ENCODE peak calls at places on chromosomes 2 and 18, in eight cellular contexts. T is AG08396, N is iris pigment epithelial cell, U is neural crest cell, M is aorta, A is esophagus squamous epithelium, H is OCI-M1, S is AML-193. K is an unnamed sample.

GRCh38 chr18:24488824-24489493 is 28.5 kb downstream of the HRH4 start:
- DNase-seq in T (peak), N (peak), U (peak), M (no peak), A (no peak), H (peak), S (peak), K (no peak)

GRCh38 chr2:181396575-181397062 is 60.6 kb upstream of the ITGA4 start:
- DNase-seq in T (no peak), N (peak), U (no peak), M (no peak), A (no peak), H (peak), S (no peak), K (no peak)

GRCh38 chr2:53970095-53970897 is 497 bp downstream of the PSME4 start:
- DNase-seq in T (peak), N (peak), U (peak), M (peak), A (no peak), H (peak), S (peak), K (no peak)

GRCh38 chr2:38077431-38077769 is 1.4 kb upstream of the CYP1B1 start:
- DNase-seq in T (no peak), N (no peak), U (no peak), M (no peak), A (no peak), H (no peak), S (no peak), K (no peak)

GRCh38 chr18:26865557-26865956 is at the start of gene AQP4:
- DNase-seq in T (no peak), N (no peak), U (no peak), M (no peak), A (no peak), H (peak), S (no peak), K (no peak)

GRCh38 chr2:32910883-32911598 is 35.7 kb upstream of the LTBP1 start:
- DNase-seq in T (no peak), N (no peak), U (no peak), M (no peak), A (no peak), H (no peak), S (no peak), K (no peak)

GRCh38 chr18:35861367-35862114 is 110.9 kb upstream of the RMP24 start:
- DNase-seq in T (no peak), N (peak), U (no peak), M (no peak), A (no peak), H (peak), S (no peak), K (no peak)

GRCh38 chr18:34223164-34223892 is 1.4 kb downstream of the NOL4 start:
- DNase-seq in T (peak), N (no peak), U (no peak), M (peak), A (no peak), H (no peak), S (no peak), K (no peak)

GRCh38 chr2:151878655-151879563 is 50.7 kb upstream of the ARL5A start:
- DNase-seq in T (no peak), N (peak), U (no peak), M (no peak), A (no peak), H (peak), S (peak), K (peak)